ENCODE peak calls at places on chromosomes 11 and 22, in six cellular contexts. R is A549, M is HepG2, I is K562, N is GM12878, Y is endothelial cell of umbilical vein. C is an unnamed sample.

GRCh38 chr22:45441158-45441557 is 27.7 kb downstream of the RIBC2 start:
- DNase-seq in R (peak), M (peak), I (peak), N (no peak), Y (peak), C (peak)

GRCh38 chr11:77776455-77776854 is 44.1 kb downstream of the RSF1 start:
- DNase-seq in R (peak), M (peak), I (peak), N (no peak), Y (peak), C (peak)

GRCh38 chr22:41382610-41383009 is 868 bp downstream of the TEF start:
- DNase-seq in R (no peak), M (no peak), I (no peak), N (no peak), Y (no peak), C (no peak)

GRCh38 chr11:29527391-29527936 is 489.4 kb downstream of the KCNA4 start:
- DNase-seq in R (peak), M (peak), I (no peak), N (no peak), Y (peak), C (peak)

GRCh38 chr22:46674367-46674781 is 54.2 kb downstream of the GRAMD4 start:
- DNase-seq in R (no peak), M (no peak), I (no peak), N (no peak), Y (peak), C (no peak)

GRCh38 chr22:40605676-40606250 is 30.8 kb downstream of the MRTFA start:
- DNase-seq in R (no peak), M (no peak), I (no peak), N (no peak), Y (no peak), C (no peak)

GRCh38 chr22:42906605-42907338 is 49.7 kb upstream of the ARFGAP3 start:
- DNase-seq in R (no peak), M (no peak), I (no peak), N (no peak), Y (peak), C (no peak)

GRCh38 chr22:39351689-39352214 is 2.0 kb downstream of the SYNGR1 start:
- DNase-seq in R (no peak), M (no peak), I (no peak), N (peak), Y (no peak), C (peak)

GRCh38 chr11:10450451-10451398 is 4.3 kb upstream of the AMPD3 start:
- DNase-seq in R (peak), M (peak), I (no peak), N (no peak), Y (no peak), C (peak)

GRCh38 chr11:96333076-96333744 is 9.8 kb downstream of the MAML2 start:
- DNase-seq in R (no peak), M (no peak), I (no peak), N (no peak), Y (no peak), C (no peak)

GRCh38 chr11:124891390-124891861 is 6.2 kb downstream of the ROBO4 start:
- DNase-seq in R (no peak), M (no peak), I (no peak), N (no peak), Y (no peak), C (no peak)

GRCh38 chr11:86800956-86801264 is 568 bp downstream of the PRSS23 start:
- DNase-seq in R (no peak), M (no peak), I (no peak), N (no peak), Y (no peak), C (no peak)

GRCh38 chr11:131693756-131694155 is 323.3 kb downstream of the NTM start:
- DNase-seq in R (no peak), M (no peak), I (no peak), N (no peak), Y (no peak), C (no peak)

GRCh38 chr22:44192098-44192810 is 11.5 kb downstream of the PARVG start:
- DNase-seq in R (peak), M (no peak), I (peak), N (no peak), Y (peak), C (peak)

GRCh38 chr11:102345923-102346322 is 1.1 kb upstream of the BIRC2 start:
- DNase-seq in R (peak), M (peak), I (peak), N (no peak), Y (peak), C (no peak)

GRCh38 chr22:22928666-22929380 is 41.2 kb downstream of the IGLL5 start:
- DNase-seq in R (no peak), M (no peak), I (peak), N (peak), Y (no peak), C (peak)

GRCh38 chr11:116576523-116576922 is 196.3 kb downstream of the BUD13 start:
- DNase-seq in R (no peak), M (peak), I (no peak), N (no peak), Y (no peak), C (peak)

GRCh38 chr11:16034074-16034473 is 322.3 kb downstream of the SOX6 start:
- DNase-seq in R (no peak), M (no peak), I (no peak), N (no peak), Y (no peak), C (peak)

GRCh38 chr22:20302438-20303228 is 17.2 kb downstream of the DGCR6L start:
- DNase-seq in R (no peak), M (no peak), I (peak), N (no peak), Y (no peak), C (no peak)

GRCh38 chr22:20304646-20305045 is 15.2 kb downstream of the DGCR6L start:
- DNase-seq in R (no peak), M (no peak), I (peak), N (no peak), Y (no peak), C (no peak)

GRCh38 chr22:20305894-20306645 is 13.8 kb downstream of the DGCR6L start:
- DNase-seq in R (no peak), M (no peak), I (peak), N (no peak), Y (no peak), C (peak)
- TF ChIP-seq MYC in R (no peak), M (no peak), I (no peak), N (no peak), Y (no peak), C (no peak)

DNA sequence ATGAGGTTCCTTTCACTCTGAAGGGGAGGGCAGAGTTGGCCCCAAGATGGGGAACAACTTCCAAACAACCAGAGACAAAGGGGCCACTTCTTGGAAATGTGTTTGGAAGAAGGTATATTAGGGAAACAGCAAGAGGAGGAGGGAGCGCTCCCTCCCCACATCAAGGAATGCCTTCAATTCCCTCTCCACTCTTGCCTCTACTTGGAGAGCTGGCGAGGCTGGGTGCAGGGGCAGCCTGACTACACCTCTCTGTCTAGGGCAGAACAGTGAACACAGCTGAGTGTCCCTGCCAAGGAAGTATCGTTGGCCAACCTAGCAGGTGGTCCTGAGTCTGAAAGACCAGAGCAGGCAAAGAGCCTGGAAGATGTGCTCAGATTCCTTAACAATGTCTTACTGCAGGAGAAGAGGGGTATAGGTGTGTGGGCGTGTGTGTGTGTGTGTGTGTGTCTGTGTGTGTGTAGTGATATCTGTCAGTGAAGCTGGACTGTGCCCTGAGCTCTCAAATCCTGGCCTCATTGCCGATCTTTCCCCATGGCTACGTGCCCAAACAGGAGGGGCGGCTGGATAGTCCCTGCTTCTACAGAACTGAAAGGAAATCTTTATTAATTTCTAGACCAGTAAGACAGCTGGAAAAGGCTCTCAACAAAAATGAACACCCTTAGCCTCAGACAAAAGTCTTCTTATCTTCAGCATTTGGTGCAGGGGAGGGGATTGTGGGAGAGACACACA is 46.8 kb downstream of the PAMR1 start:
- DNase-seq in R (no peak), M (no peak), I (no peak), N (no peak), Y (no peak), C (no peak)
- TF ChIP-seq MYC in R (no peak), M (no peak), I (no peak), N (no peak), Y (no peak), C (no peak)

DNA sequence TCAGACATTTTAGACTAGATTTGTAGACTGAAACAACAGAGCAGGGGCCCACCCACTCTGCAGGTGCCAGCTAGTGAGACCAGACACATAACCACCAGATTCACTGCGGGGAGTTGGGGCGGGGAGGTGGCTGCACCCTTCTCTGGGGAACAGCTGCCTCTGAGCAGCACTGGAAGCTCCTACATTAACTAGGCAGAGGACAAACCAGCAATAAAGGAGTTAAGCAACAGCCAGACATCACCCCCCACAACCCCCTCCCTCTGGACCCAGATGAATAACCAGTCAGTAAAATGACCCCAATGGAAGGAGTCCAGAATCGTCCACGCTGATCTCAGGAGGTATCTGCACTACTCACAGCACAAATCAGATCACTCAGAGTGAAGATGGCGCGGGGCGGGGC is 125.7 kb upstream of the NCAM1 start:
- DNase-seq in R (no peak), M (no peak), I (no peak), N (no peak), Y (no peak), C (no peak)
- TF ChIP-seq MYC in R (no peak), M (no peak), I (no peak), N (no peak), Y (no peak), C (no peak)

GRCh38 chr22:36816635-36817428 is at the start of gene PVALB:
- DNase-seq in R (no peak), M (no peak), I (peak), N (no peak), Y (peak), C (no peak)
- TF ChIP-seq MYC in R (no peak), M (no peak), I (no peak), N (no peak), Y (no peak), C (no peak)

GRCh38 chr22:19143967-19144400 is 467 bp downstream of the ESS2 start:
- DNase-seq in R (no peak), M (no peak), I (peak), N (no peak), Y (no peak), C (no peak)
- TF ChIP-seq MYC in R (no peak), M (no peak), I (no peak), N (no peak), Y (no peak), C (no peak)

DNA sequence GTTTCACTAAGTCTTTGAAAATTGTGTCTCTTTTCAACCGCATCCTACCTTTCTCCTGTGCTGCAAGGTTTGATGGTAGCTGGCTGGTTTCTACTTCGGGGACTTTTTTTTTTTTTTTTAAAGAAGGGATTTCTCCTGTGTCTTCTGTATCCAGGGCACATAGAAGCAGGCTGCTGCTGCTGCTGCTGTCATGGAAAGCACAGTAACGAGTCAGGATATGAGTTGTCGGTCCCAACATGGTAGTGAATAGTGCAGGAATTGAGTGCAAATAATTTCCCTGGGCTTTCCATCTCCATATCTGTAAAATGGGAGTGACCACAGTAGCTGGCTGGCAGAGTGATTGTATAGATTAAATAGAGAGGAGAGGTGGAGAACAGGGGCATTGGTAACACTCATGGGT is 118.3 kb upstream of the NAV2 start:
- DNase-seq in R (no peak), M (no peak), I (no peak), N (no peak), Y (no peak), C (no peak)
- TF ChIP-seq MYC in R (no peak), M (no peak), I (no peak), N (no peak), Y (no peak), C (no peak)

GRCh38 chr11:17733261-17733660 is 1.3 kb upstream of the KCNC1 start:
- DNase-seq in R (no peak), M (no peak), I (no peak), N (no peak), Y (no peak), C (no peak)

GRCh38 chr11:17734418-17734911 is at the start of gene KCNC1:
- DNase-seq in R (peak), M (no peak), I (peak), N (no peak), Y (peak), C (no peak)

GRCh38 chr11:17735823-17736772 is 1.5 kb downstream of the KCNC1 start:
- DNase-seq in R (no peak), M (no peak), I (no peak), N (no peak), Y (no peak), C (no peak)

GRCh38 chr11:17736921-17737817 is 2.6 kb downstream of the KCNC1 start:
- DNase-seq in R (no peak), M (no peak), I (no peak), N (no peak), Y (no peak), C (peak)

GRCh38 chr11:17734986-17735822 is 623 bp downstream of the KCNC1 start:
- DNase-seq in R (peak), M (peak), I (peak), N (no peak), Y (peak), C (peak)
- TF ChIP-seq MYC in R (no peak), M (peak), I (no peak), N (no peak), Y (no peak), C (no peak)

C was measured in NB4.